ENCODE peak calls at places on chromosome 2, in eight cellular contexts. E is A549, Y is PC-9, N is cardiac muscle cell, A is sigmoid colon, J is psoas muscle, H is Peyer's patch, G is neural progenitor cell. P is an unnamed sample. For H3K4me1, the result is how much of the 10 kb centered on the place peaks cover.

GRCh38 chr2:9303528-9304225 is 97.1 kb downstream of the ASAP2 start:
- DNase-seq in E (no peak), Y (no peak), N (no peak), A (no peak), J (no peak), H (no peak), G (no peak), P (no peak)

GRCh38 chr2:178479758-178480226 is 465 bp upstream of the PLEKHA3 start:
- DNase-seq in E (no peak), Y (no peak), N (no peak), A (peak), J (no peak), H (no peak), G (no peak), P (no peak)

GRCh38 chr2:40287201-40287600 is 164.7 kb downstream of the SLC8A1 start:
- DNase-seq in E (no peak), Y (no peak), N (no peak), A (no peak), J (no peak), H (no peak), G (no peak), P (peak)

GRCh38 chr2:100412866-100413265 is 4.6 kb downstream of the CHST10 start:
- DNase-seq in E (no peak), Y (no peak), N (no peak), A (no peak), J (no peak), H (no peak), G (peak), P (no peak)

GRCh38 chr2:234158812-234159211 is 108.3 kb downstream of the SPP2 start:
- DNase-seq in E (no peak), Y (peak), N (no peak), A (no peak), J (no peak), H (no peak), G (no peak), P (no peak)

GRCh38 chr2:45330113-45330512 is 281.0 kb downstream of the SRBD1 start:
- DNase-seq in E (no peak), Y (no peak), N (no peak), A (no peak), J (no peak), H (no peak), G (no peak), P (no peak)

GRCh38 chr2:213227458-213227857 is 56.8 kb upstream of the SPAG16 start:
- DNase-seq in E (no peak), Y (no peak), N (no peak), A (no peak), J (no peak), H (no peak), G (no peak), P (peak)

GRCh38 chr2:237962432-237963084 is 4.3 kb upstream of the UBE2F start:
- DNase-seq in E (no peak), Y (peak), N (no peak), A (no peak), J (no peak), H (no peak), G (no peak), P (peak)

GRCh38 chr2:140154271-140154670 is 1374.1 kb upstream of the NXPH2 start:
- DNase-seq in E (no peak), Y (no peak), N (no peak), A (no peak), J (no peak), H (no peak), G (no peak), P (no peak)

GRCh38 chr2:233156001-233156400 is 95.5 kb upstream of the ATG16L1 start:
- DNase-seq in E (no peak), Y (no peak), N (no peak), A (no peak), J (no peak), H (no peak), G (no peak), P (no peak)

GRCh38 chr2:8086796-8087479 is 594.9 kb upstream of the ID2 start:
- DNase-seq in E (peak), Y (no peak), N (peak), A (no peak), J (no peak), H (no peak), G (no peak), P (peak)

GRCh38 chr2:107376910-107377309 is 449.8 kb upstream of the RGPD4 start:
- DNase-seq in E (no peak), Y (no peak), N (no peak), A (no peak), J (no peak), H (no peak), G (no peak), P (no peak)

GRCh38 chr2:172680595-172681176 is 55.0 kb upstream of the RAPGEF4 start:
- DNase-seq in E (no peak), Y (no peak), N (peak), A (no peak), J (no peak), H (no peak), G (peak), P (no peak)

GRCh38 chr2:108106746-108107145 is 120.4 kb downstream of the SLC5A7 start:
- DNase-seq in E (no peak), Y (no peak), N (no peak), A (no peak), J (no peak), H (no peak), G (peak), P (no peak)

GRCh38 chr2:237643066-237643465 is 15.7 kb downstream of the LRRFIP1 start:
- DNase-seq in E (no peak), Y (no peak), N (no peak), A (no peak), J (no peak), H (no peak), G (no peak), P (no peak)

GRCh38 chr2:220162320-220162719 is 534.9 kb downstream of the SLC4A3 start:
- DNase-seq in E (no peak), Y (no peak), N (peak), A (no peak), J (no peak), H (no peak), G (no peak), P (peak)

GRCh38 chr2:159515482-159515881 is 100.9 kb downstream of the BAZ2B start:
- DNase-seq in E (no peak), Y (no peak), N (no peak), A (no peak), J (no peak), H (no peak), G (no peak), P (no peak)

GRCh38 chr2:17300141-17300540 is 218.1 kb downstream of the RAD51AP2 start:
- DNase-seq in E (peak), Y (peak), N (peak), A (no peak), J (no peak), H (no peak), G (no peak), P (peak)

GRCh38 chr2:173150087-173150486 is 74.4 kb downstream of the MAP3K20 start:
- DNase-seq in E (no peak), Y (no peak), N (peak), A (no peak), J (no peak), H (no peak), G (no peak), P (no peak)

GRCh38 chr2:176947754-176948153 is 264.8 kb upstream of the HNRNPA3 start:
- DNase-seq in E (no peak), Y (no peak), N (no peak), A (no peak), J (no peak), H (no peak), G (no peak), P (no peak)

GRCh38 chr2:239372835-239373234 is 28.0 kb downstream of the HDAC4 start:
- DNase-seq in E (no peak), Y (no peak), N (no peak), A (peak), J (no peak), H (no peak), G (no peak), P (no peak)

DNA sequence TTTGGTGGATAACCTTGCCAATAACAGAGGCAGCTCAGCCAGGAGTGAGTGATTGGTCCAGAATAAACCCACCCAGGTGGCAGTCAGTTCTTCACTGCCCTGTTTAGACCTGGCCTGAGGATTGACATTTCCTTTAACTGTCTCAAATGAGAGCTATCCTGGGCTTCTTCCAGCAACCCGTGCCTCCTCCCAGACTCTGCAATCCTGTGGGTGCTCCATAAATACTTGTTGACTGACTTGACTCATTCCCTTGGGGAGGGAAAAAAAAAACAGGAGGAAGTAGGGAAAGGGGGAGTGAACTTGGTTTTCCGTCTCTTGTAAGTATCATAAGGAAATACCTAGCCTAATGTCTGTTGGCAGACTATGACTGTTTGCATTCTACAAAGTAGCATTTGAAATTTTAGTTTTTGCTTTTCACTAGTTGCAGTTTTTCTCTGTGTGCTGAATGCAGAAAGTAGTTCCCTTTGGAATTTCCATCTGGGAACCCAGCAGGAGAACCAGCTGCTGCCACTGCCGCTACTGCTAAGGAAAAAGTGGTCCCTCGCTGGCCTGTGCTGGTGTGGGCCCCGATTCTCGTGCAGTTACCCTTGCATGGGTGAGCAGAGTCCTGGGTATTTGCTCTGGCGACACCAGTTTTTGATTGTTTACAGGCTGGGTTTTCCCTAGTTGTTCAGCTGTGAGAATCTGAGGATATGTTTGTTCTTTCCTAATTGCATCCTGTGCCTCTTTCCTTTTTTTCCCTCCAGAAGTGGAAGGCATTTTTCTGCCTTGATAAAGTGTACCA is 78.9 kb downstream of the TGOLN2 start:
- DNase-seq in E (peak), Y (peak), N (peak), A (no peak), J (no peak), H (no peak), G (peak), P (peak)
- H3K4me1 ChIP-seq in E (under half), Y (under half), N (half or more), A (under half), J (under half), H (under half), G (half or more), P (under half)

DNA sequence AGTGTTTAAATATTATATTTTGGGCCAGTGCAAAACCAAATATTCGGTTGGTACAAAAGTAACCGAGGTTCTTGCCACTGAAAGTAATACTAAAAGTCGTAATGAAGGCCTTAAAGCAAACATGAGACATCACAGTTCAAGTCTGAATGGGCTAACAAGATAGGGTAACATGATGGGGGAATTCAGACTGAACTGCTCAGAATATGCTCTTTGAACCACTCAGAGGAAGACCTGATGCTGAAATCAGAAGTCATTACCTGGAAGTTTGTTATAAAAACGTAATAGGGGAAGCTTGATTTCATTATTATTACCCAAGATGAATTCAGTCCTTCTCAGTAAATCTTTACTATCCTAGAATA is 26.6 kb downstream of the CDKL4 start:
- DNase-seq in E (no peak), Y (no peak), N (no peak), A (no peak), J (no peak), H (no peak), G (no peak), P (no peak)
- H3K27ac ChIP-seq in E (no peak), Y (no peak), N (no peak), A (no peak), J (no peak), H (no peak), G (no peak), P (no peak)

GRCh38 chr2:200618051-200618419 is 32.2 kb downstream of the AOX1 start:
- DNase-seq in E (no peak), Y (no peak), N (no peak), A (no peak), J (no peak), H (no peak), G (no peak), P (no peak)

GRCh38 chr2:200617089-200618050 is 31.6 kb downstream of the AOX1 start:
- DNase-seq in E (no peak), Y (no peak), N (peak), A (no peak), J (no peak), H (no peak), G (no peak), P (no peak)

GRCh38 chr2:200619275-200619674 is 33.5 kb downstream of the AOX1 start:
- DNase-seq in E (peak), Y (peak), N (no peak), A (no peak), J (no peak), H (no peak), G (no peak), P (no peak)

GRCh38 chr2:200616656-200617055 is 30.8 kb downstream of the AOX1 start:
- DNase-seq in E (no peak), Y (no peak), N (peak), A (no peak), J (no peak), H (no peak), G (no peak), P (no peak)

GRCh38 chr2:200618590-200619021 is 32.8 kb downstream of the AOX1 start:
- DNase-seq in E (peak), Y (no peak), N (peak), A (no peak), J (no peak), H (no peak), G (peak), P (no peak)
- TF ChIP-seq CTCF in E (peak), Y (peak), N (peak), A (no peak), J (no peak), H (no peak), G (peak), P (peak)

DNA sequence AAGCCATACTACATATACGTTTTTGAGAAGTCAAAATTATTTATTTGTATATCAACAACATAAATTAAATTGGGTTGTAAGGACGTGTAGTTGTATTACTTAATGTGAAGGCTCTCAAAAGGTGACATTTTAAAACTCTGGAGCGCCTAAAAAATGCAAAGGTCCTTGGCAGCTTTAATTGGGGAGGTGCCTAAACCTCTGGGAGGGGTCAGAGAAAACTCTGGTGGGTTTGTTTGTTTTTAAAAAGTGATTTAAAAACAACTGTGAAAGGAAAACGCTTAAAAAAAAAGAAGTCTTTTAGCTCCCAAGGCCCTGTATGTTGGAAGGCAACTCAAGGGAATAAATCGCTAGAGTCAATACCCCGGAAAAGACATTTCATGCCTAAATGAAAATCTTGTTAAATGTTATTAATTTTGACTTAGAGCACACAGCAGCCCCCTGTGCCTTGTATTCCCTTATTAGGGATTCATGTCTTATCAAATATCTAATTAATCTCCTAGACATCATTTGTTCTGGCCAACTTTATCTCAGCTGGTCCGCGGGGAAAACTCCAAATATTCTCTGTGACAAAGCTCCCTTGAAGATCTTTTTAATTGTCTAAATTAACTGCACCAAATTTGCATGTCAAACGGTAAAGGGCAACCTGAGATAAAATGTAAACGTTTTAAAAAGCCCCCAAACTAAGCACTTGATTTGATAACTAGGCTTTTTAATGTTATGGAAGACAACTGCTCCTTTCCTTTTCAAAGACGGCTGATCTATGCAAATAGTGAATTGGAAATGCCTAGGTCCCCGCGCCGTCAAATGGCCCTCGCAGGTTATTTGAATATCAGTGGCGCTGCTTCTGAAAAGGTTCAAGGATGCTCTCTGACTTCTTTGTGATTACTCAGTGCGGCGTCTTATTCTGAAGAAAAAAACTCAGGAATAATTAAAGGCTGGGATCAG is 4.1 kb downstream of the SP9 start:
- DNase-seq in E (peak), Y (no peak), N (no peak), A (no peak), J (no peak), H (no peak), G (peak), P (no peak)
- H3K4me1 ChIP-seq in E (under half), Y (under half), N (under half), A (under half), J (under half), H (half or more), G (under half), P (under half)

DNA sequence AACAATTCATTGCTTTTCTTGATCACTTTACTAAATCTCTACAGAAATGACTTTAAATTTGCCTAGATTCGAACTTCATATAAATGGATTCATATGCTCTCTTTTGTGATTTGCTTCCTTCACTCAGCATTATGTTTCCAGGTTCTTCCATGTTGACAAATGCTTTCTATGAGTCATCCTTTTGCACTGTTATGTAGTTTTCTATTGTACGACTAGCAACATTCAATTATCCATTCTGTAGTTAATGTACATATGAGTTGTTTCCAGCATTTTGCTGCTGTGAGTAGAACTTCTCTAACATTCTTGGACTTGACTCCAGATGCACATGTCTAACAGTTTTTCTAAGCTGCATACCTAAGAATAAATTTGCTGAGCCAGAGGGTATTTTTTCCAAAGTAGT is 66.5 kb upstream of the NEUROD1 start:
- DNase-seq in E (no peak), Y (no peak), N (no peak), A (no peak), J (no peak), H (no peak), G (no peak), P (no peak)
- H3K27ac ChIP-seq in E (no peak), Y (no peak), N (no peak), A (no peak), J (no peak), H (no peak), G (no peak), P (no peak)

GRCh38 chr2:35454966-35455638 is 900.5 kb upstream of the CRIM1 start:
- DNase-seq in E (peak), Y (peak), N (peak), A (no peak), J (no peak), H (no peak), G (no peak), P (peak)
- TF ChIP-seq CTCF in E (no peak), Y (peak), N (no peak), A (no peak), J (no peak), H (no peak), G (peak), P (peak)

GRCh38 chr2:241441492-241441891 is 66.9 kb downstream of the STK25 start:
- DNase-seq in E (no peak), Y (no peak), N (no peak), A (no peak), J (no peak), H (no peak), G (no peak), P (no peak)
- H3K4me1 ChIP-seq in E (under half), Y (under half), N (under half), A (under half), J (under half), H (under half), G (under half), P (under half)